ENCODE peak calls at places on chromosomes 4 and X, in eight cellular contexts. One of them, this sample, is unnamed. For H3K36me3, the result is how much of the 10 kb centered on the place peaks cover.

GRCh38 chr4:14771091-14771490 is 231.2 kb upstream of the CPEB2 start:
- DNase-seq in uterus: no peak
- DNase-seq in fibroblast of lung: no peak
- DNase-seq in right lobe of liver: no peak
- DNase-seq in psoas muscle: no peak
- DNase-seq in CD8-positive, alpha-beta T cell: no peak
- DNase-seq in sigmoid colon: no peak
- DNase-seq in H1: no peak
- DNase-seq in this sample: no peak

GRCh38 chr4:70291341-70291740 is 43.4 kb upstream of the CABS1 start:
- DNase-seq in uterus: no peak
- DNase-seq in fibroblast of lung: no peak
- DNase-seq in right lobe of liver: no peak
- DNase-seq in psoas muscle: no peak
- DNase-seq in CD8-positive, alpha-beta T cell: no peak
- DNase-seq in sigmoid colon: no peak
- DNase-seq in H1: no peak
- DNase-seq in this sample: no peak

GRCh38 chr4:114040319-114041116 is 61.1 kb upstream of the ARSJ start:
- DNase-seq in uterus: no peak
- DNase-seq in fibroblast of lung: peak
- DNase-seq in right lobe of liver: no peak
- DNase-seq in psoas muscle: no peak
- DNase-seq in CD8-positive, alpha-beta T cell: no peak
- DNase-seq in sigmoid colon: no peak
- DNase-seq in H1: no peak
- DNase-seq in this sample: no peak

GRCh38 chr4:65976287-65976686 is 306.0 kb upstream of the EPHA5 start:
- DNase-seq in uterus: no peak
- DNase-seq in fibroblast of lung: no peak
- DNase-seq in right lobe of liver: no peak
- DNase-seq in psoas muscle: no peak
- DNase-seq in CD8-positive, alpha-beta T cell: no peak
- DNase-seq in sigmoid colon: no peak
- DNase-seq in H1: no peak
- DNase-seq in this sample: no peak

GRCh38 chrX:119763175-119763574 is 4.8 kb downstream of the SOWAHD start:
- DNase-seq in uterus: no peak
- DNase-seq in fibroblast of lung: peak
- DNase-seq in right lobe of liver: no peak
- DNase-seq in psoas muscle: no peak
- DNase-seq in CD8-positive, alpha-beta T cell: no peak
- DNase-seq in sigmoid colon: no peak
- DNase-seq in H1: no peak
- DNase-seq in this sample: no peak

GRCh38 chr4:47831026-47831689 is 6.7 kb downstream of the CORIN start:
- DNase-seq in uterus: no peak
- DNase-seq in fibroblast of lung: no peak
- DNase-seq in right lobe of liver: no peak
- DNase-seq in psoas muscle: peak
- DNase-seq in CD8-positive, alpha-beta T cell: no peak
- DNase-seq in sigmoid colon: no peak
- DNase-seq in H1: no peak
- DNase-seq in this sample: no peak

GRCh38 chr4:173289351-173289725 is 44.8 kb downstream of the HMGB2 start:
- DNase-seq in uterus: no peak
- DNase-seq in fibroblast of lung: peak
- DNase-seq in right lobe of liver: no peak
- DNase-seq in psoas muscle: no peak
- DNase-seq in CD8-positive, alpha-beta T cell: no peak
- DNase-seq in sigmoid colon: no peak
- DNase-seq in H1: no peak
- DNase-seq in this sample: no peak

GRCh38 chr4:2925931-2926860 is 37.0 kb downstream of the NOP14 start:
- DNase-seq in uterus: peak
- DNase-seq in fibroblast of lung: no peak
- DNase-seq in right lobe of liver: peak
- DNase-seq in psoas muscle: peak
- DNase-seq in CD8-positive, alpha-beta T cell: no peak
- DNase-seq in sigmoid colon: no peak
- DNase-seq in H1: no peak
- DNase-seq in this sample: no peak

GRCh38 chr4:16684083-16684482 is 214.4 kb downstream of the LDB2 start:
- DNase-seq in uterus: no peak
- DNase-seq in fibroblast of lung: peak
- DNase-seq in right lobe of liver: no peak
- DNase-seq in psoas muscle: no peak
- DNase-seq in CD8-positive, alpha-beta T cell: no peak
- DNase-seq in sigmoid colon: no peak
- DNase-seq in H1: no peak
- DNase-seq in this sample: no peak

GRCh38 chrX:15854712-15855561 is at the start of gene AP1S2:
- DNase-seq in uterus: peak
- DNase-seq in fibroblast of lung: peak
- DNase-seq in right lobe of liver: peak
- DNase-seq in psoas muscle: peak
- DNase-seq in CD8-positive, alpha-beta T cell: peak
- DNase-seq in sigmoid colon: peak
- DNase-seq in H1: peak
- DNase-seq in this sample: peak

GRCh38 chrX:77917294-77917933 is 6.9 kb downstream of the ATP7A start:
- DNase-seq in uterus: no peak
- DNase-seq in fibroblast of lung: no peak
- DNase-seq in right lobe of liver: no peak
- DNase-seq in psoas muscle: no peak
- DNase-seq in CD8-positive, alpha-beta T cell: no peak
- DNase-seq in sigmoid colon: no peak
- DNase-seq in H1: no peak
- DNase-seq in this sample: no peak

GRCh38 chr4:147518846-147519767 is 38.2 kb downstream of the EDNRA start:
- DNase-seq in uterus: peak
- DNase-seq in fibroblast of lung: peak
- DNase-seq in right lobe of liver: no peak
- DNase-seq in psoas muscle: no peak
- DNase-seq in CD8-positive, alpha-beta T cell: peak
- DNase-seq in sigmoid colon: no peak
- DNase-seq in H1: peak
- DNase-seq in this sample: no peak

GRCh38 chr4:124523816-124524215 is 188.7 kb downstream of the ANKRD50 start:
- DNase-seq in uterus: no peak
- DNase-seq in fibroblast of lung: no peak
- DNase-seq in right lobe of liver: no peak
- DNase-seq in psoas muscle: no peak
- DNase-seq in CD8-positive, alpha-beta T cell: no peak
- DNase-seq in sigmoid colon: no peak
- DNase-seq in H1: no peak
- DNase-seq in this sample: no peak
- H3K4me3 ChIP-seq in uterus: no peak
- H3K4me3 ChIP-seq in fibroblast of lung: no peak
- H3K4me3 ChIP-seq in right lobe of liver: no peak
- H3K4me3 ChIP-seq in psoas muscle: no peak
- H3K4me3 ChIP-seq in CD8-positive, alpha-beta T cell: no peak
- H3K4me3 ChIP-seq in sigmoid colon: no peak
- H3K4me3 ChIP-seq in H1: no peak
- H3K4me3 ChIP-seq in this sample: no peak

DNA sequence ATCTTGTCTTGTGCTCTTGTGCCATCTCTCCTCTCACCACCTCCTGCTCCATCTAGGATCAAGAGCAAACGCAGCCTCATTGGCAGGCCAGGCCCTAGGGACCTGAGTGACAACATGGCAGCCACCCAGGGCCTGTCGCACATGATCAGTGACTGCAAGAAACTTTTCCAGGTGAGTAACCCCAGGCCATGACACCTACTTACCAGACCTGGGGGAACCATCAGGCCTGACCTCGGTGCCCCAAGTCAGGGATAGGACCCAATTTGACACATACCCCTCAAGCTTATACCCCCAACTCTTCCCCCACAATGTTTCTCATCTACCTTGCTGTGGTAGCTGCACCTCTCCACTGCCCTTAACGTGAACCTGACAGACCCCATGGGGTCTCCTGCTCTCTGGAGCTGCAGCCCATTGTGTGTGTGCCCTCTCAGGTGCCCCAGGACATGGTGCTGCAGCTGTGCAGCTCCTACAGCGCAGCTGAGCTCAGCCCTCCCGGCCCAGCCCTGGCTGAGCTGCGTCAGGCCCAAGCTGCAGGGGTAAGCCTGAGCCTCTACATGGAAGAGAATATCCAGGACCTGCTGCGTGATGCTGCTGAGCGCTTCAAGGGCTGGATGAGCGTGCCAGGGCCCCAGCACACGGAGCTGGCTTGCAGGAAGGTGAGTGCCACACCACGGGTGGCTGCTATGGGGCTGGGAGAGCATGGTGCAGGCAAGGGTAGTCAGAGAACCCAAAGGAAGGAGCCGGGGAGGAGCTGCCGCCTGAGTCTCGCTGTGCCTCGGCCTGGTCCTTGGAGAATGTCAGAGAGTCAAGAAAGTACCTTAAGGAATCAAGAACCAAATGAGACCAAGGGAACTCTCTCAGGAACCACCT is 74.8 kb downstream of the STARD8 start:
- DNase-seq in uterus: no peak
- DNase-seq in fibroblast of lung: no peak
- DNase-seq in right lobe of liver: no peak
- DNase-seq in psoas muscle: peak
- DNase-seq in CD8-positive, alpha-beta T cell: no peak
- DNase-seq in sigmoid colon: peak
- DNase-seq in H1: no peak
- DNase-seq in this sample: no peak
- H3K36me3 ChIP-seq in uterus: under half
- H3K36me3 ChIP-seq in fibroblast of lung: under half
- H3K36me3 ChIP-seq in right lobe of liver: under half
- H3K36me3 ChIP-seq in psoas muscle: under half
- H3K36me3 ChIP-seq in CD8-positive, alpha-beta T cell: under half
- H3K36me3 ChIP-seq in sigmoid colon: under half
- H3K36me3 ChIP-seq in H1: under half
- H3K36me3 ChIP-seq in this sample: under half

GRCh38 chr4:183747931-183748664 is 89.0 kb downstream of the TRAPPC11 start:
- DNase-seq in uterus: no peak
- DNase-seq in fibroblast of lung: no peak
- DNase-seq in right lobe of liver: no peak
- DNase-seq in psoas muscle: no peak
- DNase-seq in CD8-positive, alpha-beta T cell: no peak
- DNase-seq in sigmoid colon: no peak
- DNase-seq in H1: no peak
- DNase-seq in this sample: no peak

GRCh38 chr4:183751081-183751480 is 92.0 kb downstream of the TRAPPC11 start:
- DNase-seq in uterus: no peak
- DNase-seq in fibroblast of lung: no peak
- DNase-seq in right lobe of liver: no peak
- DNase-seq in psoas muscle: no peak
- DNase-seq in CD8-positive, alpha-beta T cell: no peak
- DNase-seq in sigmoid colon: no peak
- DNase-seq in H1: no peak
- DNase-seq in this sample: no peak

GRCh38 chr4:183747380-183747779 is 88.3 kb downstream of the TRAPPC11 start:
- DNase-seq in uterus: no peak
- DNase-seq in fibroblast of lung: no peak
- DNase-seq in right lobe of liver: no peak
- DNase-seq in psoas muscle: no peak
- DNase-seq in CD8-positive, alpha-beta T cell: no peak
- DNase-seq in sigmoid colon: no peak
- DNase-seq in H1: no peak
- DNase-seq in this sample: no peak

DNA sequence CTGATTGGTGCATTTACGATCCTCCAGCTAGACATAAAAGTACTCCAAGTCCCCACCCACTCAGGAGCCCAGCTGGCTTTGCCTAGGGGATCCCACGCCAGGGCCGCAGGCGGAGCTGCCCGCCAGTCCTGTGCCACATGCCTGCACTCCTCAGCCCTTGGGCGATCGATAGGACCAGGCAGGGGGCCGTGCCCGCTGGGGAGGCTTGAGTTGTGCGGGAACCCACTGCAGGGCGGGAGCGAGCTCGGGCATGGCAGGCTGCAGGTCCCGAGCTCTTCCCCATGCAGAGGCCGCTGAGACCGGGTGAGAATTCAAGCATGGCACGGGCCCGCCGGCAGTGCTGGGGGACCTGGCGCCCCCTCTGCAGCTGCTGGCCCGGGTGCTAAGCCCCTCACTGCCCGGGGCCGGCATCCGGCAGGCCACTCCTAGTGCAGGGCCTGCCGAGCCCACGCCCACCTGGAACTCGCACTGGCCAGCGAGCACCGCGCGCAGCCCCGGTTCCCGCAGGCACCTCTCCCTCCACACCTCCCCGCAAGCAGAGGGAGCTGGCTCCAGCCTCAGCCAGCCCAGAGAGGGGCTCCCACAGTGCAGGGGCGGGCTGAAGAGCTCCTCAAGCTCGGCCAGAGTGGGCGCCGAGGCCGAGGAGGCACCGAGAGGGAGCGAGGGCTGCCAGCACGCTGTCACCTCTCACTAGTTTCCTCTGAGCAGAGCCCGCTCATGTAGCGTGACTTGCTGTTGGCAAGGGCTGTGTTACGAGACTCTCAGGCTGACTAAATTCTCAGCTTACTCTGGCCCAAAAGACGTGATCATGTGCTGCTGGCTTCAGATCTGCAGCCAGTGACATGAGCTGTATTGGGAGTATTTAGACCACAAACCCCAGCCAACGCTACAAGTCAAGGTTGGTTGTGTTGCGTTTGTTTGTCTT is 87.5 kb downstream of the TRAPPC11 start:
- DNase-seq in uterus: no peak
- DNase-seq in fibroblast of lung: no peak
- DNase-seq in right lobe of liver: no peak
- DNase-seq in psoas muscle: peak
- DNase-seq in CD8-positive, alpha-beta T cell: no peak
- DNase-seq in sigmoid colon: no peak
- DNase-seq in H1: no peak
- DNase-seq in this sample: no peak
- TF ChIP-seq CTCF in uterus: no peak
- TF ChIP-seq CTCF in fibroblast of lung: no peak
- TF ChIP-seq CTCF in right lobe of liver: no peak
- TF ChIP-seq CTCF in psoas muscle: no peak
- TF ChIP-seq CTCF in CD8-positive, alpha-beta T cell: no peak
- TF ChIP-seq CTCF in sigmoid colon: no peak
- TF ChIP-seq CTCF in H1: no peak
- TF ChIP-seq CTCF in this sample: no peak

DNA sequence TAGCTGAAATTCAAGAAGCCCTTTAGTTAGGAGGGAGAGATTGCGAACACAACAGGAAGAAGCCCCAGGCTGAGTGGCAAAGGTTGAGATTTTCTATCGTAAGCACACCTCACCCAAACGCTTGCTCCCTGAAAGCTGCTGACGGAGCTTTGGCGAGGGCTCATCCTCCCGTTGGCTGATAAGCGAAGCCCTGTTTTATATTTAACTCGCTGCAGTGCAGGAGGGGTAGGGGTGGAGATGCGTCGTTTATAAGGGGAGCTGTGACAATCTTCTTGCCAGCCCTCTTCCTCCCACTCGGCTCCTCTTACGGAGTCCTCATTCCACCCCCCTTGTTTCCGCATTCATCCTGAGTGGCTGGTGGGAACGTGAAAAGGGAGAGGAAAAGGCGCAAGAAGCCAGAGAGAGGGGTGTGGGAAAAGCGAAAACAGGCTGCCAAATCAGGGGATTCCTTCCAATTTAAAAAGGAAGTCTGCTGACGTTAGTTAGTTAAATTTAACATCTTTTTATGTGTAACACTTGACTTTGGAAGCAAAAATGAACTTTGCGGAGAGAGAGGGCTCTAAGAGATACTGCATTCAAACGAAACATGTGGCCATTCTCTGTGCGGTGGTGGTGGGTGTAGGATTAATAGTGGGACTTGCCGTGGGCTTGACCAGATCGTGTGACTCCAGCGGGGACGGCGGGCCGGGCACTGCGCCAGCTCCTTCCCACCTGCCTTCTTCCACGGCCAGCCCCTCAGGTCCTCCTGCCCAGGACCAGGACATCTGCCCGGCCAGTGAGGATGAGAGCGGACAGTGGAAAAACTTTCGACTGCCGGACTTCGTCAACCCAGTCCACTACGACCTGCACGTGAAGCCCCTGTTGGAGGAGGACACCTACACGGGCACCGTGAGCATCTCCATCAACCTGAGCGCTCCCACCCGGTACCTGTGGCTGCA is at the start of gene ENPEP:
- DNase-seq in uterus: peak
- DNase-seq in fibroblast of lung: peak
- DNase-seq in right lobe of liver: peak
- DNase-seq in psoas muscle: peak
- DNase-seq in CD8-positive, alpha-beta T cell: no peak
- DNase-seq in sigmoid colon: peak
- DNase-seq in H1: no peak
- DNase-seq in this sample: no peak
- H3K4me3 ChIP-seq in uterus: peak
- H3K4me3 ChIP-seq in fibroblast of lung: peak
- H3K4me3 ChIP-seq in right lobe of liver: peak
- H3K4me3 ChIP-seq in psoas muscle: peak
- H3K4me3 ChIP-seq in CD8-positive, alpha-beta T cell: no peak
- H3K4me3 ChIP-seq in sigmoid colon: no peak
- H3K4me3 ChIP-seq in H1: no peak
- H3K4me3 ChIP-seq in this sample: no peak

This sample was measured in RWPE2.